ENCODE peak calls at places on chromosome 15, in ten cellular contexts. One of them, this sample, is unnamed.

GRCh38 chr15:88898736-88899135 is 3.4 kb upstream of the HAPLN3 start:
- DNase-seq in cardiac muscle cell: no peak
- DNase-seq in astrocyte: no peak
- DNase-seq in GM23248: no peak
- DNase-seq in mucosa of descending colon: no peak
- DNase-seq in mammary epithelial cell: no peak
- DNase-seq in psoas muscle: no peak
- DNase-seq in fibroblast of lung: no peak
- DNase-seq in uterus: no peak
- DNase-seq in mesenchymal stem cell: no peak
- DNase-seq in this sample: no peak

GRCh38 chr15:62901916-62902554 is 140.5 kb upstream of the TPM1 start:
- DNase-seq in cardiac muscle cell: no peak
- DNase-seq in astrocyte: no peak
- DNase-seq in GM23248: no peak
- DNase-seq in mucosa of descending colon: no peak
- DNase-seq in mammary epithelial cell: peak; percentile 90
- DNase-seq in psoas muscle: no peak
- DNase-seq in fibroblast of lung: no peak
- DNase-seq in uterus: no peak
- DNase-seq in mesenchymal stem cell: no peak
- DNase-seq in this sample: no peak

GRCh38 chr15:20348900-20349773 is 192.5 kb downstream of the GOLGA6L6 start:
- DNase-seq in cardiac muscle cell: no peak
- DNase-seq in astrocyte: no peak
- DNase-seq in GM23248: no peak
- DNase-seq in mucosa of descending colon: no peak
- DNase-seq in mammary epithelial cell: no peak
- DNase-seq in psoas muscle: peak; percentile 59
- DNase-seq in fibroblast of lung: no peak
- DNase-seq in uterus: peak; percentile 11
- DNase-seq in mesenchymal stem cell: no peak
- DNase-seq in this sample: no peak

GRCh38 chr15:37204698-37205097 is 104.3 kb upstream of the MEIS2 start:
- DNase-seq in cardiac muscle cell: peak; percentile 7
- DNase-seq in astrocyte: no peak
- DNase-seq in GM23248: no peak
- DNase-seq in mucosa of descending colon: no peak
- DNase-seq in mammary epithelial cell: no peak
- DNase-seq in psoas muscle: no peak
- DNase-seq in fibroblast of lung: no peak
- DNase-seq in uterus: no peak
- DNase-seq in mesenchymal stem cell: no peak
- DNase-seq in this sample: peak; percentile 3

GRCh38 chr15:42772126-42772525 is 35.2 kb upstream of the CDAN1 start:
- DNase-seq in cardiac muscle cell: no peak
- DNase-seq in astrocyte: no peak
- DNase-seq in GM23248: no peak
- DNase-seq in mucosa of descending colon: peak; percentile 15
- DNase-seq in mammary epithelial cell: no peak
- DNase-seq in psoas muscle: peak; percentile 50
- DNase-seq in fibroblast of lung: peak; percentile 11
- DNase-seq in uterus: no peak
- DNase-seq in mesenchymal stem cell: no peak
- DNase-seq in this sample: no peak

GRCh38 chr15:53549697-53550315 is 209.7 kb downstream of the WDR72 start:
- DNase-seq in cardiac muscle cell: no peak
- DNase-seq in astrocyte: no peak
- DNase-seq in GM23248: no peak
- DNase-seq in mucosa of descending colon: no peak
- DNase-seq in mammary epithelial cell: peak; percentile 50
- DNase-seq in psoas muscle: no peak
- DNase-seq in fibroblast of lung: no peak
- DNase-seq in uterus: no peak
- DNase-seq in mesenchymal stem cell: no peak
- DNase-seq in this sample: peak; percentile 80

GRCh38 chr15:83278191-83278590 is 6.3 kb downstream of the BNC1 start:
- DNase-seq in cardiac muscle cell: no peak
- DNase-seq in astrocyte: peak; percentile 53
- DNase-seq in GM23248: peak; percentile 83
- DNase-seq in mucosa of descending colon: no peak
- DNase-seq in mammary epithelial cell: peak; percentile 81
- DNase-seq in psoas muscle: no peak
- DNase-seq in fibroblast of lung: peak; percentile 7
- DNase-seq in uterus: no peak
- DNase-seq in mesenchymal stem cell: peak; percentile 59
- DNase-seq in this sample: no peak

GRCh38 chr15:73930790-73931281 is 4.6 kb downstream of the LOXL1 start:
- DNase-seq in cardiac muscle cell: no peak
- DNase-seq in astrocyte: peak; percentile 65
- DNase-seq in GM23248: peak; percentile 87
- DNase-seq in mucosa of descending colon: no peak
- DNase-seq in mammary epithelial cell: no peak
- DNase-seq in psoas muscle: peak; percentile 69
- DNase-seq in fibroblast of lung: peak; percentile 64
- DNase-seq in uterus: no peak
- DNase-seq in mesenchymal stem cell: no peak
- DNase-seq in this sample: no peak

GRCh38 chr15:77620960-77621647 is 11.6 kb downstream of the LINGO1 start:
- DNase-seq in cardiac muscle cell: no peak
- DNase-seq in astrocyte: no peak
- DNase-seq in GM23248: no peak
- DNase-seq in mucosa of descending colon: no peak
- DNase-seq in mammary epithelial cell: no peak
- DNase-seq in psoas muscle: no peak
- DNase-seq in fibroblast of lung: no peak
- DNase-seq in uterus: no peak
- DNase-seq in mesenchymal stem cell: no peak
- DNase-seq in this sample: no peak

GRCh38 chr15:77622212-77622941 is 10.3 kb downstream of the LINGO1 start:
- DNase-seq in cardiac muscle cell: peak; percentile 82
- DNase-seq in astrocyte: no peak
- DNase-seq in GM23248: no peak
- DNase-seq in mucosa of descending colon: no peak
- DNase-seq in mammary epithelial cell: no peak
- DNase-seq in psoas muscle: no peak
- DNase-seq in fibroblast of lung: no peak
- DNase-seq in uterus: no peak
- DNase-seq in mesenchymal stem cell: peak; percentile 28
- DNase-seq in this sample: no peak

GRCh38 chr15:77621847-77622211 is 10.9 kb downstream of the LINGO1 start:
- DNase-seq in cardiac muscle cell: no peak
- DNase-seq in astrocyte: no peak
- DNase-seq in GM23248: no peak
- DNase-seq in mucosa of descending colon: no peak
- DNase-seq in mammary epithelial cell: no peak
- DNase-seq in psoas muscle: no peak
- DNase-seq in fibroblast of lung: no peak
- DNase-seq in uterus: no peak
- DNase-seq in mesenchymal stem cell: no peak
- DNase-seq in this sample: no peak

GRCh38 chr15:77619883-77620282 is 12.8 kb downstream of the LINGO1 start:
- DNase-seq in cardiac muscle cell: no peak
- DNase-seq in astrocyte: no peak
- DNase-seq in GM23248: no peak
- DNase-seq in mucosa of descending colon: no peak
- DNase-seq in mammary epithelial cell: no peak
- DNase-seq in psoas muscle: no peak
- DNase-seq in fibroblast of lung: no peak
- DNase-seq in uterus: no peak
- DNase-seq in mesenchymal stem cell: no peak
- DNase-seq in this sample: no peak

DNA sequence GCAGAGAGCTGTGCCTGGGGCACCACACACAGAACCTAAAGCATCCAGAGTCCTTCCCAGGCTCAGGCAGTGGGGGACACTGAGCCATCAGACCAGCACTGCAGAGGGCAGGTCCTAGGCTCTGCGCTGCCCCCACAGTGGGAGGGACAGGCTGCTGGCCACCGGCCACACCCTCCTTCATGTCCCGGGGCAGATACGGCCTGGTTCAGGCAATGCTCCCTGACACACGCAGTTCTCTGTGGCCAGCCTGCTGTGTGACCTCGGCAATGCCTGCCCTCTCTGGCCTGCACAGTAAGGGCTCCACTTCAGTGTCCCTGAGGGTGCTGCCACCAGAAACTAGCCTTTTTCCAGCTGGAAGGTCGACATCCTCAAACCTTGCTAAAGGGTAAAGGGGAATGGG is 12.4 kb downstream of the LINGO1 start:
- DNase-seq in cardiac muscle cell: no peak
- DNase-seq in astrocyte: no peak
- DNase-seq in GM23248: no peak
- DNase-seq in mucosa of descending colon: no peak
- DNase-seq in mammary epithelial cell: no peak
- DNase-seq in psoas muscle: no peak
- DNase-seq in fibroblast of lung: no peak
- DNase-seq in uterus: no peak
- DNase-seq in mesenchymal stem cell: no peak
- DNase-seq in this sample: no peak
- H3K4me1 ChIP-seq in cardiac muscle cell: peaks cover 53% of the 10 kb centered on the region
- H3K4me1 ChIP-seq in astrocyte: no peaks in the 10 kb centered on the region
- H3K4me1 ChIP-seq in GM23248: no peaks in the 10 kb centered on the region
- H3K4me1 ChIP-seq in mucosa of descending colon: no peaks in the 10 kb centered on the region
- H3K4me1 ChIP-seq in mammary epithelial cell: peaks cover 4% of the 10 kb centered on the region
- H3K4me1 ChIP-seq in psoas muscle: no peaks in the 10 kb centered on the region
- H3K4me1 ChIP-seq in fibroblast of lung: no peaks in the 10 kb centered on the region
- H3K4me1 ChIP-seq in uterus: no peaks in the 10 kb centered on the region
- H3K4me1 ChIP-seq in mesenchymal stem cell: peaks cover 12% of the 10 kb centered on the region
- H3K4me1 ChIP-seq in this sample: no peaks in the 10 kb centered on the region

GRCh38 chr15:65910341-65910740 is 41.0 kb downstream of the RAB11A start:
- DNase-seq in cardiac muscle cell: no peak
- DNase-seq in astrocyte: no peak
- DNase-seq in GM23248: no peak
- DNase-seq in mucosa of descending colon: no peak
- DNase-seq in mammary epithelial cell: no peak
- DNase-seq in psoas muscle: no peak
- DNase-seq in fibroblast of lung: no peak
- DNase-seq in uterus: no peak
- DNase-seq in mesenchymal stem cell: no peak
- DNase-seq in this sample: no peak
- H3K4me3 ChIP-seq in cardiac muscle cell: no peak overlapping the region
- H3K4me3 ChIP-seq in astrocyte: no peak overlapping the region
- H3K4me3 ChIP-seq in GM23248: no peak overlapping the region
- H3K4me3 ChIP-seq in mucosa of descending colon: no peak overlapping the region
- H3K4me3 ChIP-seq in mammary epithelial cell: no peak overlapping the region
- H3K4me3 ChIP-seq in psoas muscle: no peak overlapping the region
- H3K4me3 ChIP-seq in fibroblast of lung: no peak overlapping the region
- H3K4me3 ChIP-seq in uterus: no peak overlapping the region
- H3K4me3 ChIP-seq in mesenchymal stem cell: no peak overlapping the region
- H3K4me3 ChIP-seq in this sample: no peak overlapping the region

GRCh38 chr15:70088887-70089691 is 8.6 kb downstream of the TLE3 start:
- DNase-seq in cardiac muscle cell: peak; percentile 93
- DNase-seq in astrocyte: peak; percentile 67
- DNase-seq in GM23248: peak; percentile 88
- DNase-seq in mucosa of descending colon: no peak
- DNase-seq in mammary epithelial cell: no peak
- DNase-seq in psoas muscle: peak; percentile 61
- DNase-seq in fibroblast of lung: peak; percentile 76
- DNase-seq in uterus: peak; percentile 77
- DNase-seq in mesenchymal stem cell: peak; percentile 51
- DNase-seq in this sample: no peak

GRCh38 chr15:70091649-70092461 is 5.9 kb downstream of the TLE3 start:
- DNase-seq in cardiac muscle cell: no peak
- DNase-seq in astrocyte: peak; percentile 71
- DNase-seq in GM23248: no peak
- DNase-seq in mucosa of descending colon: peak; percentile 49
- DNase-seq in mammary epithelial cell: peak; percentile 88
- DNase-seq in psoas muscle: no peak
- DNase-seq in fibroblast of lung: peak; percentile 28
- DNase-seq in uterus: no peak
- DNase-seq in mesenchymal stem cell: peak; percentile 65
- DNase-seq in this sample: peak; percentile 87

GRCh38 chr15:70089692-70089971 is 8.1 kb downstream of the TLE3 start:
- DNase-seq in cardiac muscle cell: no peak
- DNase-seq in astrocyte: no peak
- DNase-seq in GM23248: peak; percentile 60
- DNase-seq in mucosa of descending colon: no peak
- DNase-seq in mammary epithelial cell: no peak
- DNase-seq in psoas muscle: no peak
- DNase-seq in fibroblast of lung: no peak
- DNase-seq in uterus: no peak
- DNase-seq in mesenchymal stem cell: peak; percentile 30
- DNase-seq in this sample: no peak

GRCh38 chr15:70092462-70092850 is 5.3 kb downstream of the TLE3 start:
- DNase-seq in cardiac muscle cell: no peak
- DNase-seq in astrocyte: no peak
- DNase-seq in GM23248: no peak
- DNase-seq in mucosa of descending colon: no peak
- DNase-seq in mammary epithelial cell: no peak
- DNase-seq in psoas muscle: no peak
- DNase-seq in fibroblast of lung: peak; percentile 88
- DNase-seq in uterus: no peak
- DNase-seq in mesenchymal stem cell: peak; percentile 58
- DNase-seq in this sample: no peak

DNA sequence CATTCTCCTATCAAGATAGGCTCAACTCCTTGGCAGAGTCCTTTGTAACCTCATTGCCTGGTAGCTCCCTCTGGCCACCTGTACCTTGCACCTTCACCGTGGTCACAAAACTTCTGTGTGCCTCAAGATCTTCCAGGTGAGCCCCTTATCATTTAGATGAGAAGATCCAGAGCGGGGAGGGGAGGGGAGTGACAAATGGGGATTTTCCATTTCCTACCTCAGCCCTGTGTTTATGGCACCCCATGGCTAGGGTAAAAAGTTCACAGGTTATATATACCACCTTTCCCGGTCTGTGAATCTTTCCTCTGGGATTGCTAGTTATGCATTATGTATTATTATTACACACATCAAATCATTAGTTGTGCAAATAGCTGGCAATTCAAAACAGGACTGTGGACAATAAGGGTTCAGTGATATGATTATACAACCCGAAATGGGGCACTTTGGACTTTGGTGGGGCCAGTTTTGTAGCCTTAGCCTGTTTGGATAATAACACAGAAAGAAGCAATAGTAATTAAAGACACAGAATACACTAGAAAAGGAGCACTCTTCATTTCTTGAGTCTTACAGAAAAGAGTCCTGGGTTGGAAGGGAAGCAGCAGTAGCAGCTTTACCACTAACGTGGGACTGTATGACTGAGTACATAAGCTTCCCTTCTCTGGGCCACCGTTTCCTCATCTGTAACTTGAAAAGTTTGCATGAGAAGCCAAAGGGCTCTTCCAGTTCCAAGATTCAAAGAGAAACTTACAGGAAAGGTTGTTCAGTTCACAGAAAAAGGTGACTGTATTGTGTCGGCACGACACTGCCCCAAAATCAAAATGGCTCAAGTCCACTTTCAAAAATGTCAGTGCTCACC is 7.1 kb downstream of the TLE3 start:
- DNase-seq in cardiac muscle cell: no peak
- DNase-seq in astrocyte: no peak
- DNase-seq in GM23248: no peak
- DNase-seq in mucosa of descending colon: peak; percentile 64
- DNase-seq in mammary epithelial cell: no peak
- DNase-seq in psoas muscle: no peak
- DNase-seq in fibroblast of lung: no peak
- DNase-seq in uterus: no peak
- DNase-seq in mesenchymal stem cell: no peak
- DNase-seq in this sample: peak; percentile 97
- H3K4me1 ChIP-seq in cardiac muscle cell: peaks cover 37% of the 10 kb centered on the region
- H3K4me1 ChIP-seq in astrocyte: peaks cover 44% of the 10 kb centered on the region
- H3K4me1 ChIP-seq in GM23248: peaks cover 35% of the 10 kb centered on the region
- H3K4me1 ChIP-seq in mucosa of descending colon: peaks cover 59% of the 10 kb centered on the region
- H3K4me1 ChIP-seq in mammary epithelial cell: peaks cover 7% of the 10 kb centered on the region
- H3K4me1 ChIP-seq in psoas muscle: peaks cover 64% of the 10 kb centered on the region
- H3K4me1 ChIP-seq in fibroblast of lung: peaks cover 19% of the 10 kb centered on the region
- H3K4me1 ChIP-seq in uterus: no peaks in the 10 kb centered on the region
- H3K4me1 ChIP-seq in mesenchymal stem cell: peaks cover 14% of the 10 kb centered on the region
- H3K4me1 ChIP-seq in this sample: peaks cover 36% of the 10 kb centered on the region

DNA sequence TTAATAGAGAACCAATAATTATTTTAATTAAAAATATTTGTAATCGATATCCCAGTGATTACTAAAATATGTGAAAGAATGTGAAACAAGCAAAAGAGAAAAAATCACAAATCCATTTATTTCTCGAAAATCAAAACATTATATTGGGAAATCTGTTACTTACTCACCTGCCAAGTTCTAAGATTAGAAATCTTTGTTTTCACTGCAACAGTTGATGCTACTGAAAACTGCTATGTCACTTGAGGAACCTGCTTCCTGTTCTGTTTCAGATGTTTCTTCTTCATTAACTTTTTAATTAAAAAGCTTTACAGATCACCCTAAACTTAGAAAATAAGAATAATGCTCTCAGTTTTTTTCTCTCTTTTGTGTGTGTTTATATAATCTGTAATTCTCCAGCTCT is 13.7 kb upstream of the DPH6 start:
- DNase-seq in cardiac muscle cell: no peak
- DNase-seq in astrocyte: no peak
- DNase-seq in GM23248: no peak
- DNase-seq in mucosa of descending colon: no peak
- DNase-seq in mammary epithelial cell: no peak
- DNase-seq in psoas muscle: no peak
- DNase-seq in fibroblast of lung: no peak
- DNase-seq in uterus: no peak
- DNase-seq in mesenchymal stem cell: no peak
- DNase-seq in this sample: no peak
- H3K4me3 ChIP-seq in cardiac muscle cell: no peak overlapping the region
- H3K4me3 ChIP-seq in astrocyte: no peak overlapping the region
- H3K4me3 ChIP-seq in GM23248: no peak overlapping the region
- H3K4me3 ChIP-seq in mucosa of descending colon: no peak overlapping the region
- H3K4me3 ChIP-seq in mammary epithelial cell: no peak overlapping the region
- H3K4me3 ChIP-seq in psoas muscle: no peak overlapping the region
- H3K4me3 ChIP-seq in fibroblast of lung: no peak overlapping the region
- H3K4me3 ChIP-seq in uterus: no peak overlapping the region
- H3K4me3 ChIP-seq in mesenchymal stem cell: no peak overlapping the region
- H3K4me3 ChIP-seq in this sample: no peak overlapping the region